ENCODE peak calls at places on chromosome 4, in four cellular contexts. R, G, C and M are unnamed samples.

GRCh38 chr4:154314248-154314647 is 177.4 kb downstream of the DCHS2 start:
- DNase-seq in C (no peak), G (no peak), R (peak), M (no peak)

GRCh38 chr4:162456106-162456505 is 292.3 kb upstream of the FSTL5 start:
- DNase-seq in G (no peak), C (no peak), R (no peak), M (no peak)

GRCh38 chr4:140463610-140464009 is 34.5 kb downstream of the MGAT4D start:
- DNase-seq in G (no peak), R (no peak), C (no peak), M (no peak)

GRCh38 chr4:80967346-80967745 is 63.2 kb upstream of the BMP3 start:
- DNase-seq in R (peak), G (no peak), C (no peak), M (no peak)

GRCh38 chr4:74772106-74772505 is 22.2 kb downstream of the BTC start:
- DNase-seq in C (no peak), R (no peak), G (no peak), M (no peak)

GRCh38 chr4:13261486-13262257 is 222.5 kb downstream of the RAB28 start:
- DNase-seq in C (no peak), G (no peak), R (no peak), M (no peak)

GRCh38 chr4:163161536-163162205 is 5.0 kb downstream of the NAF1 start:
- DNase-seq in R (peak), G (no peak), C (no peak), M (no peak)

GRCh38 chr4:121154103-121154515 is 10.0 kb downstream of the TNIP3 start:
- DNase-seq in C (no peak), G (no peak), R (no peak), M (no peak)

GRCh38 chr4:6941796-6942195 is 32.2 kb downstream of the TBC1D14 start:
- DNase-seq in C (no peak), R (no peak), G (no peak), M (no peak)

GRCh38 chr4:114257516-114257915 is 278.1 kb upstream of the ARSJ start:
- DNase-seq in G (no peak), R (peak), C (no peak), M (no peak)

GRCh38 chr4:13611283-13611842 is 16.2 kb downstream of the BOD1L1 start:
- DNase-seq in C (no peak), G (no peak), R (peak), M (no peak)

GRCh38 chr4:181254771-181255170 is 988.4 kb upstream of the TENM3 start:
- DNase-seq in C (no peak), G (no peak), R (no peak), M (no peak)

GRCh38 chr4:87589531-87589930 is 18.8 kb upstream of the DSPP start:
- DNase-seq in G (no peak), C (no peak), R (peak), M (no peak)

GRCh38 chr4:52956691-52957090 is 94.6 kb downstream of the RASL11B start:
- DNase-seq in R (peak), G (no peak), C (no peak), M (no peak)

GRCh38 chr4:150033109-150033508 is 45.1 kb upstream of the DCLK2 start:
- DNase-seq in R (no peak), G (no peak), C (no peak), M (no peak)

GRCh38 chr4:42588909-42589308 is 68.0 kb downstream of the ATP8A1 start:
- DNase-seq in G (no peak), R (no peak), C (no peak), M (no peak)

GRCh38 chr4:17884063-17884462 is 73.3 kb downstream of the NCAPG start:
- DNase-seq in C (no peak), G (no peak), R (peak), M (no peak)

GRCh38 chr4:141771889-141772830 is 135.8 kb downstream of the IL15 start:
- DNase-seq in R (no peak), C (no peak), G (no peak), M (no peak)

GRCh38 chr4:23888421-23889319 is 1.2 kb downstream of the PPARGC1A start:
- DNase-seq in G (no peak), R (peak), C (no peak), M (peak)

GRCh38 chr4:72390409-72390808 is 178.6 kb downstream of the ADAMTS3 start:
- DNase-seq in G (no peak), R (peak), C (no peak), M (no peak)

GRCh38 chr4:2408401-2408958 is 10.0 kb downstream of the ZFYVE28 start:
- DNase-seq in C (no peak), R (no peak), G (no peak), M (no peak)

GRCh38 chr4:126405369-126405982 is 1090.7 kb downstream of the FAT4 start:
- DNase-seq in G (no peak), C (no peak), R (peak), M (no peak)

GRCh38 chr4:82954212-82954611 is 53.7 kb downstream of the THAP9 start:
- DNase-seq in R (no peak), G (no peak), C (no peak), M (no peak)

GRCh38 chr4:168710353-168710946 is 213.6 kb downstream of the PALLD start:
- DNase-seq in G (no peak), R (peak), C (no peak), M (no peak)

GRCh38 chr4:69984030-69984443 is 11.7 kb upstream of the STATH start:
- DNase-seq in G (no peak), R (peak), C (no peak), M (no peak)

GRCh38 chr4:113603926-113604325 is 157.6 kb downstream of the CAMK2D start:
- DNase-seq in G (no peak), C (no peak), R (no peak), M (no peak)

GRCh38 chr4:7750508-7750907 is 189.2 kb downstream of the AFAP1 start:
- DNase-seq in G (no peak), R (no peak), C (no peak), M (no peak)

GRCh38 chr4:166594326-166594946 is 639.9 kb downstream of the SPOCK3 start:
- DNase-seq in G (no peak), R (peak), C (no peak), M (peak)

GRCh38 chr4:40206421-40206820 is 9.6 kb downstream of the RHOH start:
- DNase-seq in C (no peak), G (no peak), R (no peak), M (no peak)

GRCh38 chr4:108861339-108861738 is 98.5 kb upstream of the ETNPPL start:
- DNase-seq in G (no peak), C (no peak), R (peak), M (peak)

GRCh38 chr4:115030281-115030680 is 83.1 kb downstream of the NDST4 start:
- DNase-seq in G (no peak), R (peak), C (no peak), M (no peak)

GRCh38 chr4:6775746-6776145 is 6.8 kb upstream of the KIAA0232 start:
- DNase-seq in C (no peak), R (no peak), G (no peak), M (no peak)

GRCh38 chr4:111064342-111064993 is 441.6 kb upstream of the PITX2 start:
- DNase-seq in R (peak), C (no peak), G (no peak), M (no peak)

GRCh38 chr4:46645092-46645491 is 255.2 kb upstream of the GABRA2 start:
- DNase-seq in G (no peak), C (no peak), R (no peak), M (no peak)

GRCh38 chr4:46653842-46654241 is 255.2 kb downstream of the COX7B2 start:
- DNase-seq in R (no peak), G (no peak), C (no peak), M (no peak)

GRCh38 chr4:46649390-46649789 is 259.5 kb upstream of the GABRA2 start:
- DNase-seq in G (no peak), C (no peak), R (no peak), M (no peak)

DNA sequence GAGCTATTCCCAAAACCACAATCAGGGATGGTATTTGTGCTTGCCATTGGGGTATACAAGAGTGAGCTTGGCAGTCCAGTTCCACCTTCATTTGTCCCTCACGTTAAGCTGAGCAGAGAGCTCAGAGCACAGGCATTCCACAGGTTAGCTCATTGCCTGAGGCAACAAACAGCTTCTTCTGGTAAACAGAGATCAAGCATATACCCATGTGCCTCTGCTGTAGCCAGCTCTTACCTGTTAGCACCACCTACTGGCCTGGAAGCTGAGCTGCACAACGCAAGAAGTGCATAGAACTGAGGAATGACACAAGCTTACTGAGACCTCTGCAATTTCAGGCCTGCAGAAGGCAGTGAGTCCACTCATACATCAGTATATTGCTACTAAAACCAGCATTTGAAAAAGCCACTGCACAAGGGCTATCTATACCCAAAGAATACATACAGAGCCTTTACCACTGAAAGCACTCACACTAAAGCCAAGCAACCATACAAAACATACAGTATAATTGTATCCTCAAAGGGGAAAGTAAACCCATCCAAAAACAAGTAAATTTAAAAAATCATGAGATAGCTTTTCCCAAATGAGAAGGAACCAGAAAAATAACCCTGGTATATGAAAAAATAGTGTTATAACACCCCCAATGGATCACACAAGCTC is 258.3 kb upstream of the GABRA2 start:
- DNase-seq in C (peak), G (no peak), R (peak), M (peak)
- TF ChIP-seq CTCF in C (peak), G (no peak), R (peak), M (peak)

DNA sequence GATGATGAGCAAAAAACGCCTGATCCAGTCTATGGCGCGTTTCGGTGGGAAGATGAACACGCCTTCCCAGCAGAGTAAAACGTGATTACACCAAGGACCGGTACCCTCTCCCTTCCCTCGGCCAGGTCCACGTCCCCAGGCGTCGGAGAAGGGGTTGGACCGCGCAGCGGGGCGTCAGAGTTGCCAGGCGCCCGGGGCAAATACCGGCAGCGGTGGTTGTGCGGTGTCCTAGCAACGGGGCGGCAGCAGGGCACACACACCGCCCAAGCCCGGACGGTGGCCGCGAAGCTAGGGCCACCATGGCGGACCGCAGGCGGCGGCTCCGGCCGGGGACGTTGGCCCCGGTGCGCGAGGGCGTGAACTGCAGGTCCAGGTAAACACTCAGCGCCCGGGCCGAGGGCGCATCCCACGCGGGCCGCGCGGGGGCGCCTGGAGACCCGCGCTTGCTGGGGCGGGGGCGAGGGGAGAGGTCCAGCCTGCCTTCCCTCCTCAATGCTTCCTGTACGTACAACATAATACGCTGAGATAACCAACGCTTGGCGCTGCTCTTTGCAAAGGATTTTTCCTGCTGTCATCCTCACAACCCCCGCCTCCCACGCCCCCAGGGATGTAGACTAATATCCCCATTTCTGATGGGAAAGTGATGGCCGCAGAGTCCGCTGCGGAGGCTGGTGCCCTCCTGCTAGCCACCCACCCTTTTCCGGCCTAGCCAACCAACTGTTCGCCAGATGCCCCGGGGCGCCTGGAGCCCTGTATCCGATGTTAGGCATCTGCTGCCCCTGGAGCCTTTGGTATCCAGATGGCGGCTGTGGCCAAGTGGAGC is at the start of gene FAM47E:
- DNase-seq in G (peak), C (no peak), R (peak), M (peak)
- TF ChIP-seq CTCF in G (peak), C (peak), R (no peak), M (no peak)

DNA sequence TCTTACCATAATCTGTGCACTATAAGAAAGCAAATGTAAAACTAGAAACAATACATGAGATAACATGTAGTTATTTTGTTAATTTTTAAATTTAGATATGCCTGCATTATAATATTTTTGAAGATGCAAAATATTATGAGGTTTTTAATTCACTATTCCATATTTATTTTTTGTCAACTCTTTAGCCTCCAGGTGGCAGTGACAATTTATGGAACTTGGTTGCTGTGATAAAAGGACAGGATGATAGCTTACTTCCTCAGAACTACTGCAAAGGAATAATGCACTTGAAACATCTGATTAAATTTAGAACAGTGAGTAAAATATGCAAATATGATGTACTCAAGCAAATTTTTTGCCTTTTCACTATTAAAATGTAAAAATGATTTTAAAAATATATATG is 45.1 kb downstream of the SPATA4 start:
- DNase-seq in C (no peak), G (no peak), R (peak), M (no peak)
- TF ChIP-seq CTCF in C (no peak), G (no peak), R (peak), M (no peak)

GRCh38 chr4:172819353-172819752 is 349.3 kb upstream of the GALNT7 start:
- DNase-seq in G (no peak), C (no peak), R (no peak), M (no peak)

GRCh38 chr4:172818901-172819300 is 349.7 kb upstream of the GALNT7 start:
- DNase-seq in G (no peak), R (no peak), C (no peak), M (no peak)

GRCh38 chr4:172826346-172826745 is 342.3 kb upstream of the GALNT7 start:
- DNase-seq in G (no peak), C (no peak), R (no peak), M (no peak)

GRCh38 chr4:172826866-172827265 is 341.7 kb upstream of the GALNT7 start:
- DNase-seq in R (no peak), C (no peak), G (no peak), M (no peak)

DNA sequence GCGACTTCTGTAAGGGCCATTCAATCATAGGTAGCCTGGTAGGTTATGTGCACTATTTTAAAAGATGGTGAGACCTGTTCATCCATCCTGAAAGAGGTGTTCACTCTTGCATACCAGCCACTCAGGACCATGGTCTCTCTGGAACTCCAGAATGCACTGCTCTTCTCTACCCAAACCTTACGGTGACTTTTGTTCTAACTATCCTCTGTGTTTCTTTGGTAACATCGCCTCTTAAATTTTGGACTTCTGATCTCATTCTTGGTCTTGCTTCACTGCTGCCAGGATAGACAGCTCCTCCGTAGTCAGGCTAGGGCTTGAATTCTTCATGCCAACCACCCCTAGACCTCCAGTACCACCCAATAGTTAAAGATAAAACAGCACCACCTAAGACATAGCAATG is 346.3 kb upstream of the GALNT7 start:
- DNase-seq in C (no peak), G (no peak), R (no peak), M (no peak)
- TF ChIP-seq CTCF in C (no peak), G (no peak), R (no peak), M (no peak)

GRCh38 chr4:142875117-142875516 is 29.0 kb upstream of the INPP4B start:
- DNase-seq in R (no peak), G (no peak), C (no peak), M (no peak)
- TF ChIP-seq CTCF in R (no peak), G (no peak), C (peak), M (no peak)

GRCh38 chr4:71184195-71184781 is 154.5 kb upstream of the SLC4A4 start:
- DNase-seq in C (peak), R (peak), G (peak), M (peak)
- TF ChIP-seq CTCF in C (peak), R (peak), G (no peak), M (peak)

GRCh38 chr4:123477804-123478209 is 81.2 kb downstream of the SPRY1 start:
- DNase-seq in C (no peak), G (peak), R (peak), M (peak)
- TF ChIP-seq CTCF in C (no peak), G (no peak), R (no peak), M (no peak)

GRCh38 chr4:56908206-56909082 is 744 bp downstream of the REST start:
- DNase-seq in R (peak), C (no peak), G (peak), M (peak)
- TF ChIP-seq CTCF in R (no peak), C (no peak), G (no peak), M (no peak)

DNA sequence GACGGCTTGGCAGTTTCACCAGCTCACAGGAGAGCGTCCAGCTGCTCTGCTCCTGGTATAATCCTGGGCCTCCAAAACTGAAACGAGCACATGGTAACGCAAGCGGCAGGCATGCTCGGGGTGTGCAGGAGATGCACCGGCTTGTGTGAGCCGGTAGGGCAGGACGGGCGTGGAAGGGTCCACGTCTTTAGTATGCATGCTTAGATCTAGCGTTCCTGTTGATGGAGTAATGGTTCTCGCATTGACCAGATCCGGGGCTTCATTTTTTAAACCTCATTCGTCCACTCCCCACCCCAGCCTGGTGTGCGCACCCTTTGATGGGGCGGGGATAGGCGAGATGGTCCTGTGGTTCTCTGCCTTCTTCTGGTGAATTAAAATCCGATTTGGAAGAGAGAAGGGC is 39.7 kb downstream of the FAM149A start:
- DNase-seq in G (no peak), R (peak), C (no peak), M (peak)
- TF ChIP-seq CTCF in G (no peak), R (no peak), C (peak), M (no peak)